ENCODE peak calls at places on chromosomes 13 and 19, in seven cellular contexts. V is psoas muscle, J is cardiac muscle cell, E is aorta, A is IMR-90, W is right atrium auricular region, Z is A549. Q is an unnamed sample.

GRCh38 chr13:83620535-83621220 is 261.6 kb downstream of the SLITRK1 start:
- DNase-seq in E (no peak), J (no peak), W (no peak), A (peak), V (no peak), Z (no peak), Q (no peak)

GRCh38 chr19:19871932-19872331 is 6.2 kb downstream of the ZNF253 start:
- DNase-seq in E (no peak), V (no peak), J (no peak), Z (no peak), W (no peak), A (no peak), Q (no peak)

GRCh38 chr13:73215807-73216206 is 157.0 kb downstream of the KLF5 start:
- DNase-seq in A (peak), J (no peak), Z (no peak), V (no peak), E (no peak), W (no peak), Q (no peak)

GRCh38 chr19:30229524-30230174 is 142.5 kb upstream of the ZNF536 start:
- DNase-seq in E (no peak), V (no peak), W (no peak), A (peak), Z (no peak), J (no peak), Q (no peak)

GRCh38 chr13:109989155-109989554 is 202.8 kb upstream of the IRS2 start:
- DNase-seq in J (no peak), Z (no peak), V (no peak), A (peak), W (peak), E (no peak), Q (no peak)

GRCh38 chr13:78241278-78241919 is 322.8 kb upstream of the EDNRB start:
- DNase-seq in E (no peak), V (no peak), A (peak), W (no peak), J (peak), Z (peak), Q (peak)

GRCh38 chr13:114053026-114053425 is 79.2 kb upstream of the C13orf46 start:
- DNase-seq in Z (no peak), W (no peak), V (no peak), A (peak), E (no peak), J (no peak), Q (no peak)

GRCh38 chr13:99496322-99497142 is 4.7 kb upstream of the TM9SF2 start:
- DNase-seq in Z (peak), W (peak), V (peak), E (no peak), J (no peak), A (peak), Q (no peak)

GRCh38 chr19:13689050-13689449 is 75.3 kb upstream of the MRI1 start:
- DNase-seq in W (no peak), E (no peak), Z (peak), V (no peak), J (peak), A (peak), Q (no peak)

GRCh38 chr19:47021536-47022139 is 2.0 kb downstream of the NPAS1 start:
- DNase-seq in Z (peak), V (no peak), W (no peak), A (no peak), J (no peak), E (no peak), Q (no peak)

GRCh38 chr13:95842898-95843297 is 166.0 kb downstream of the DNAJC3 start:
- DNase-seq in Z (no peak), E (no peak), W (no peak), V (no peak), J (no peak), A (no peak), Q (no peak)

GRCh38 chr19:16588089-16588823 is 16.0 kb upstream of the SLC35E1 start:
- DNase-seq in Z (no peak), J (peak), V (no peak), W (no peak), A (peak), E (no peak), Q (no peak)

GRCh38 chr13:112910616-112911280 is 58.3 kb upstream of the MCF2L start:
- DNase-seq in Z (no peak), J (no peak), A (no peak), V (no peak), W (no peak), E (no peak), Q (no peak)

GRCh38 chr13:113930711-113931637 is 42.9 kb downstream of the C13orf46 start:
- DNase-seq in J (no peak), V (no peak), A (no peak), W (no peak), Z (no peak), E (peak), Q (peak)

GRCh38 chr19:19539738-19540703 is 2.0 kb downstream of the CILP2 start:
- DNase-seq in E (peak), J (no peak), Z (peak), V (peak), W (no peak), A (peak), Q (peak)

GRCh38 chr13:112859817-112860190 is 109.2 kb upstream of the MCF2L start:
- DNase-seq in A (peak), Z (no peak), J (no peak), W (no peak), E (no peak), V (no peak), Q (no peak)

GRCh38 chr19:18109731-18110671 is 12.4 kb downstream of the MAST3 start:
- DNase-seq in E (peak), Z (no peak), W (no peak), J (peak), V (peak), A (no peak), Q (peak)

GRCh38 chr13:46556380-46556779 is 3.4 kb downstream of the LRCH1 start:
- DNase-seq in E (no peak), W (no peak), J (no peak), A (no peak), Z (no peak), V (no peak), Q (no peak)

GRCh38 chr13:50531917-50532899 is 311.3 kb downstream of the DLEU7 start:
- DNase-seq in E (no peak), Z (peak), A (peak), J (no peak), V (no peak), W (no peak), Q (no peak)
- H3K27ac ChIP-seq in E (no peak), Z (no peak), A (no peak), J (no peak), V (no peak), W (no peak), Q (no peak)

GRCh38 chr19:10519421-10519820 is 2.2 kb upstream of the S1PR5 start:
- DNase-seq in E (no peak), W (no peak), A (no peak), Z (no peak), J (no peak), V (no peak), Q (no peak)

GRCh38 chr19:10517760-10518443 is 655 bp upstream of the S1PR5 start:
- DNase-seq in V (no peak), W (no peak), A (peak), Z (peak), E (no peak), J (no peak), Q (no peak)

GRCh38 chr19:10517361-10517759 is at the start of gene S1PR5:
- DNase-seq in Z (peak), J (peak), A (no peak), W (no peak), E (no peak), V (no peak), Q (peak)

GRCh38 chr19:10516671-10517286 is 468 bp downstream of the S1PR5 start:
- DNase-seq in J (no peak), A (no peak), Z (no peak), W (no peak), E (no peak), V (no peak), Q (no peak)

GRCh38 chr19:10518444-10519361 is 1.5 kb upstream of the S1PR5 start:
- DNase-seq in J (no peak), E (no peak), V (no peak), A (no peak), W (no peak), Z (no peak), Q (no peak)
- H3K4me3 ChIP-seq in J (no peak), E (no peak), V (no peak), A (no peak), W (no peak), Z (no peak), Q (peak)

GRCh38 chr19:5045956-5046338 is 77.0 kb downstream of the KDM4B start:
- DNase-seq in A (no peak), W (no peak), J (no peak), E (no peak), Z (peak), V (no peak), Q (no peak)

GRCh38 chr19:5045015-5045414 is 76.1 kb downstream of the KDM4B start:
- DNase-seq in Z (no peak), E (no peak), W (no peak), J (no peak), A (no peak), V (no peak), Q (no peak)

GRCh38 chr19:5047251-5047935 is 78.5 kb downstream of the KDM4B start:
- DNase-seq in W (no peak), A (no peak), V (no peak), Z (no peak), J (no peak), E (no peak), Q (no peak)

GRCh38 chr19:5048091-5048726 is 79.3 kb downstream of the KDM4B start:
- DNase-seq in Z (peak), E (peak), J (peak), V (peak), W (peak), A (peak), Q (peak)

GRCh38 chr19:5046339-5047039 is 77.6 kb downstream of the KDM4B start:
- DNase-seq in A (peak), E (no peak), W (no peak), V (peak), J (no peak), Z (peak), Q (peak)
- H3K27ac ChIP-seq in A (peak), E (no peak), W (peak), V (peak), J (peak), Z (peak), Q (peak)

GRCh38 chr19:41956621-41957020 is 2.5 kb downstream of the RABAC1 start:
- DNase-seq in W (no peak), E (no peak), J (no peak), Z (no peak), V (no peak), A (no peak), Q (no peak)
- H3K4me3 ChIP-seq in W (no peak), E (no peak), J (no peak), Z (no peak), V (no peak), A (no peak), Q (no peak)

GRCh38 chr19:45771331-45771933 is 2.4 kb upstream of the SIX5 start:
- DNase-seq in W (no peak), E (no peak), V (no peak), A (no peak), J (no peak), Z (no peak), Q (no peak)
- H3K27ac ChIP-seq in W (peak), E (peak), V (peak), A (no peak), J (peak), Z (no peak), Q (peak)

GRCh38 chr13:85798999-85799646 is at the start of gene SLITRK6:
- DNase-seq in V (no peak), Z (peak), J (peak), A (peak), W (no peak), E (no peak), Q (no peak)
- H3K4me3 ChIP-seq in V (no peak), Z (peak), J (no peak), A (peak), W (no peak), E (no peak), Q (no peak)

DNA sequence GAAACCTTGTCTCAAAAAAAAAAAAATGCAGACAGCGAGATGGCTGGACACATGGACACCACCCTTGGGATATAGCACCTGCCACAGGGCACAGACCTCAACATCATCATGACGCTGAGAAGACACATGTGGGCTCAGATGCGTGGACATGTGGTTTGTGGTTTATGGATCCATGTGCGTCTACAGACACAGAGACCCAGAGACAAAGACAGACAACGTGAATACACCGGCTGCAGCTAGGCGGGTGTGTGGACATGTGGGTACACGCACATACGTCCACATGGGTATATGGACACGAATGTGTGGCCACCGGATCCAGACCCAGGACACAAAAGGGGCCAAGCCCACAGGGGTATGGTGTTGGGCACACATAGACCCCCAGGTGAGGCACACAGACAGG is 1.3 kb downstream of the TNFSF14 start:
- DNase-seq in E (no peak), Z (no peak), W (no peak), A (no peak), V (no peak), J (no peak), Q (no peak)
- H3K27ac ChIP-seq in E (no peak), Z (no peak), W (no peak), A (no peak), V (no peak), J (no peak), Q (no peak)

Q was measured in upper lobe of right lung.